ENCODE peak calls at places on chromosomes 2 and 18, in five cellular contexts. U is ACHN, N is AG20443, D is cardiac muscle cell, C is LoVo. A is an unnamed sample.

GRCh38 chr2:128552806-128553551 is 234.3 kb upstream of the HS6ST1 start:
- DNase-seq in U (no peak), N (no peak), D (no peak), C (no peak), A (no peak)

GRCh38 chr2:109201465-109202420 is 72.7 kb downstream of the SH3RF3 start:
- DNase-seq in U (no peak), N (peak; percentile 18), D (no peak), C (no peak), A (no peak)

GRCh38 chr2:206881708-206882335 is 57.5 kb upstream of the CPO start:
- DNase-seq in U (no peak), N (no peak), D (no peak), C (no peak), A (no peak)

GRCh38 chr2:10837532-10838266 is 25.1 kb upstream of the PDIA6 start:
- DNase-seq in U (no peak), N (no peak), D (no peak), C (no peak), A (no peak)

GRCh38 chr2:84467389-84467788 is 8.3 kb upstream of the SUCLG1 start:
- DNase-seq in U (no peak), N (no peak), D (no peak), C (no peak), A (no peak)

GRCh38 chr18:62751341-62751821 is 36.0 kb downstream of the PHLPP1 start:
- DNase-seq in U (peak; percentile 10), N (no peak), D (no peak), C (no peak), A (no peak)

GRCh38 chr2:200509227-200509607 is 651 bp downstream of the KCTD18 start:
- DNase-seq in U (peak; percentile 26), N (peak; percentile 50), D (peak; percentile 9), C (no peak), A (peak; percentile 43)

GRCh38 chr2:42905341-42906114 is 113.1 kb upstream of the HAAO start:
- DNase-seq in U (no peak), N (peak; percentile 47), D (no peak), C (no peak), A (no peak)

GRCh38 chr2:237497820-237498128 is 10.7 kb downstream of the MLPH start:
- DNase-seq in U (no peak), N (peak; percentile 73), D (no peak), C (no peak), A (no peak)

GRCh38 chr2:170101789-170102188 is 76.2 kb upstream of the MYO3B start:
- DNase-seq in U (no peak), N (no peak), D (no peak), C (no peak), A (no peak)

GRCh38 chr18:39698436-39698835 is 2132.8 kb upstream of the CELF4 start:
- DNase-seq in U (no peak), N (no peak), D (no peak), C (no peak), A (no peak)

GRCh38 chr2:190180313-190181065 is 118.0 kb upstream of the MSTN start:
- DNase-seq in U (peak; percentile 89), N (peak; percentile 85), D (peak; percentile 70), C (peak; percentile 90), A (peak; percentile 69)

GRCh38 chr2:213934560-213934959 is 476.3 kb upstream of the VWC2L start:
- DNase-seq in U (peak; percentile 37), N (peak; percentile 17), D (no peak), C (peak; percentile 32), A (peak; percentile 56)

GRCh38 chr18:73124165-73124564 is 256.4 kb upstream of the NETO1 start:
- DNase-seq in U (no peak), N (no peak), D (no peak), C (no peak), A (no peak)

GRCh38 chr18:77043541-77044280 is 88.9 kb downstream of the MBP start:
- DNase-seq in U (no peak), N (no peak), D (no peak), C (no peak), A (no peak)

GRCh38 chr2:43399515-43400245 is 173.3 kb upstream of the ZFP36L2 start:
- DNase-seq in U (no peak), N (peak; percentile 47), D (no peak), C (no peak), A (no peak)

A was measured in HT-29.